ENCODE peak calls at places on chromosomes 6 and 20, in ten cellular contexts. Y, O, K, P, B, N, L, U, D and H are unnamed samples.

GRCh38 chr6:135224037-135224647 is 43.0 kb downstream of the MYB start:
- DNase-seq in Y (no peak), O (no peak), K (no peak), P (no peak), B (no peak), N (no peak), L (no peak), U (no peak), D (no peak), H (no peak)

GRCh38 chr20:60477958-60478357 is 519.7 kb downstream of the CDH26 start:
- DNase-seq in Y (no peak), O (peak; percentile 21), K (no peak), P (no peak), B (no peak), N (no peak), L (peak; percentile 12), U (peak; percentile 0), D (no peak), H (no peak)

GRCh38 chr20:45039470-45039811 is 61.5 kb downstream of the KCNS1 start:
- DNase-seq in Y (no peak), O (no peak), K (no peak), P (no peak), B (no peak), N (no peak), L (no peak), U (no peak), D (no peak), H (peak; percentile 33)

GRCh38 chr6:105769197-105769596 is 316.9 kb upstream of the PRDM1 start:
- DNase-seq in Y (no peak), O (no peak), K (no peak), P (no peak), B (no peak), N (no peak), L (no peak), U (no peak), D (no peak), H (no peak)

GRCh38 chr6:45301348-45302142 is 26.6 kb upstream of the RUNX2 start:
- DNase-seq in Y (no peak), O (no peak), K (no peak), P (no peak), B (no peak), N (no peak), L (no peak), U (no peak), D (no peak), H (no peak)

GRCh38 chr6:45494734-45495133 is 117.0 kb upstream of the SUPT3H start:
- DNase-seq in Y (no peak), O (no peak), K (no peak), P (no peak), B (no peak), N (no peak), L (no peak), U (no peak), D (peak; percentile 7), H (peak; percentile 84)

GRCh38 chr20:56916345-56916622 is 287.2 kb downstream of the TFAP2C start:
- DNase-seq in Y (no peak), O (no peak), K (no peak), P (no peak), B (no peak), N (no peak), L (no peak), U (no peak), D (no peak), H (no peak)

GRCh38 chr6:55276745-55277627 is 50.3 kb upstream of the GFRAL start:
- DNase-seq in Y (no peak), O (peak; percentile 83), K (peak; percentile 25), P (peak; percentile 72), B (no peak), N (no peak), L (no peak), U (peak; percentile 17), D (no peak), H (peak; percentile 51)

GRCh38 chr6:119174879-119175817 is 96.7 kb upstream of the FAM184A start:
- DNase-seq in Y (no peak), O (no peak), K (no peak), P (peak; percentile 57), B (no peak), N (no peak), L (no peak), U (no peak), D (no peak), H (no peak)

GRCh38 chr6:63452117-63452516 is 120.2 kb upstream of the LOC128125822 start:
- DNase-seq in Y (no peak), O (no peak), K (no peak), P (no peak), B (no peak), N (no peak), L (no peak), U (no peak), D (no peak), H (no peak)